ENCODE peak calls at places on chromosomes 12 and 14, in eight cellular contexts. N is WTC11, A is H9, U is GM23338, T is colonic mucosa, K is natural killer cell, O is cardiac fibroblast, Q is thyroid gland. R is an unnamed sample.

GRCh38 chr12:98754095-98754494 is 109.0 kb downstream of the APAF1 start:
- DNase-seq in N (no peak), A (no peak), U (no peak), T (no peak), K (no peak), O (peak; percentile 6), Q (no peak), R (no peak)

GRCh38 chr12:24821691-24822090 is 127.2 kb downstream of the BCAT1 start:
- DNase-seq in N (no peak), A (no peak), U (no peak), T (no peak), K (no peak), O (peak; percentile 39), Q (no peak), R (no peak)

GRCh38 chr12:93016752-93017350 is 87.8 kb upstream of the EEA1 start:
- DNase-seq in N (no peak), A (no peak), U (no peak), T (no peak), K (no peak), O (no peak), Q (no peak), R (no peak)

GRCh38 chr14:92603309-92604257 is 90.0 kb downstream of the RIN3 start:
- DNase-seq in N (no peak), A (no peak), U (peak; percentile 44), T (no peak), K (peak; percentile 49), O (peak; percentile 93), Q (peak; percentile 61), R (no peak)

GRCh38 chr14:54606178-54606577 is 39.2 kb downstream of the SAMD4A start:
- DNase-seq in N (peak; percentile 28), A (peak; percentile 60), U (peak; percentile 59), T (no peak), K (no peak), O (peak; percentile 72), Q (peak; percentile 7), R (no peak)

GRCh38 chr14:48341069-48341468 is 665.7 kb upstream of the MDGA2 start:
- DNase-seq in N (no peak), A (no peak), U (no peak), T (no peak), K (no peak), O (no peak), Q (no peak), R (no peak)

GRCh38 chr14:100735271-100735670 is 8.6 kb downstream of the DLK1 start:
- DNase-seq in N (no peak), A (peak; percentile 17), U (no peak), T (no peak), K (no peak), O (no peak), Q (no peak), R (peak; percentile 53)

GRCh38 chr12:130552483-130552996 is 163.6 kb downstream of the RIMBP2 start:
- DNase-seq in N (no peak), A (no peak), U (peak; percentile 8), T (no peak), K (no peak), O (no peak), Q (no peak), R (no peak)

GRCh38 chr14:24307575-24308341 is at the start of gene CIDEB:
- DNase-seq in N (peak; percentile 77), A (peak; percentile 68), U (peak; percentile 76), T (peak; percentile 87), K (no peak), O (peak; percentile 68), Q (peak; percentile 60), R (no peak)

GRCh38 chr14:73768107-73768506 is 53.9 kb upstream of the PNMA1 start:
- DNase-seq in N (no peak), A (no peak), U (no peak), T (no peak), K (no peak), O (no peak), Q (no peak), R (no peak)

GRCh38 chr12:54159140-54159539 is 29.6 kb downstream of the SMUG1 start:
- DNase-seq in N (peak; percentile 85), A (peak; percentile 97), U (peak; percentile 94), T (peak; percentile 27), K (no peak), O (no peak), Q (peak; percentile 19), R (no peak)

GRCh38 chr14:94796278-94796677 is 26.4 kb upstream of the GSC start:
- DNase-seq in N (no peak), A (no peak), U (no peak), T (no peak), K (no peak), O (no peak), Q (no peak), R (no peak)
- TF ChIP-seq CTCF in N (no peak), A (no peak), U (no peak), T (no peak), K (no peak), O (no peak), Q (no peak), R (no peak)

GRCh38 chr14:95476747-95477146 is 39.7 kb downstream of the SYNE3 start:
- DNase-seq in N (no peak), A (no peak), U (no peak), T (no peak), K (no peak), O (no peak), Q (no peak), R (no peak)
- TF ChIP-seq CTCF in N (no peak), A (no peak), U (no peak), T (no peak), K (no peak), O (no peak), Q (no peak), R (no peak)

DNA sequence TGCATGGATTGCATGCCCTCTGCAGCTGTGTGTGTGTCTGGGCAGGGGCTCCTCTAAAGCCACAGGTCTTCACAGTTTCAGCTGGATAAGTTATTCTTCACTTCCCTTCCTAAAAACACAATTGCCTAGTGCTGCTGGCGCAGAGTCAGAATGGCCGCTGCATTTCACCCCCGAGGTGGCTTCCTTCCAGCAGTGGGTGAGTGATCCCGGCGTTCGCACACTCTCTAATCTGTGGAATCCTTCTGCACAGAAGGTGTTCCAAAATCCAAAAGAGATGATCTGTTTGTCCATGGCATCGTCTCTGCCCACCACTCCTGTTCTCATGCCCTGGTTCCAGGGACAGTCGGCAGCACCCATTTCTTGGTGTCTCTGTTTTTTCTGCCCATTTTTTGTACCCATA is 340.7 kb downstream of the DPF3 start:
- DNase-seq in N (no peak), A (no peak), U (no peak), T (no peak), K (no peak), O (peak; percentile 36), Q (peak; percentile 73), R (no peak)
- TF ChIP-seq CTCF in N (no peak), A (no peak), U (no peak), T (no peak), K (no peak), O (no peak), Q (no peak), R (no peak)

DNA sequence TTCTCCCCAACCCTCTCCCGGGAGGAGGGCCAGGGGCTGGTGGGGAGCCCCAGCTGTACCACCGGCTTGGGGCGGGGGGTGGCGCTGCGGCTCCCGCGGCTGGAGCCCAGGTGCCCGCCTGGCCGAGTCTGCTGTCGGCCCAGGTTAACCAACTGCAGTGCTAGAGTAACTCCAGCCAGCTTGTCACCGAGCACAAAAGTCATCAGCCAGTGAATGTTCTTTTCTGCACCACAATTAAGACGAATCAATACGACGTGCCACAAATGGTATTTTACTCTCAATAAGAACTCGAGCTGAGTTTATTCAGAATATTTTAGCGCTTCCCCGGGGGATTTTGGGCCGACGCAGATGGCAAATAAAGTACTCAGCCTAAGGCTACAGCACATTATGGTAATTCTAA is 83.3 kb downstream of the BCL11B start:
- DNase-seq in N (peak; percentile 73), A (peak; percentile 77), U (peak; percentile 79), T (no peak), K (no peak), O (no peak), Q (no peak), R (peak; percentile 36)
- TF ChIP-seq CTCF in N (peak; percentile 48), A (peak; percentile 77), U (peak; percentile 78), T (no peak), K (no peak), O (no peak), Q (no peak), R (no peak)

GRCh38 chr14:34982421-34983147 is at the start of gene SRP54:
- DNase-seq in N (peak; percentile 100), A (peak; percentile 100), U (peak; percentile 100), T (peak; percentile 100), K (peak; percentile 99), O (peak; percentile 99), Q (peak; percentile 100), R (peak; percentile 100)
- TF ChIP-seq CTCF in N (no peak), A (peak; percentile 28), U (no peak), T (no peak), K (no peak), O (peak; percentile 36), Q (peak; percentile 35), R (peak; percentile 42)

GRCh38 chr14:105095236-105095805 is 30.1 kb upstream of the GPR132 start:
- DNase-seq in N (no peak), A (no peak), U (no peak), T (no peak), K (no peak), O (no peak), Q (no peak), R (peak; percentile 41)

GRCh38 chr14:105092124-105092911 is 27.1 kb upstream of the GPR132 start:
- DNase-seq in N (no peak), A (peak; percentile 52), U (peak; percentile 41), T (peak; percentile 82), K (no peak), O (peak; percentile 44), Q (peak; percentile 43), R (peak; percentile 68)

GRCh38 chr14:105092912-105093425 is 27.7 kb upstream of the GPR132 start:
- DNase-seq in N (no peak), A (peak; percentile 51), U (no peak), T (peak; percentile 59), K (peak; percentile 58), O (peak; percentile 73), Q (peak; percentile 68), R (peak; percentile 82)

GRCh38 chr14:105094193-105094907 is 29.1 kb upstream of the GPR132 start:
- DNase-seq in N (no peak), A (no peak), U (no peak), T (no peak), K (no peak), O (no peak), Q (no peak), R (peak; percentile 92)

DNA sequence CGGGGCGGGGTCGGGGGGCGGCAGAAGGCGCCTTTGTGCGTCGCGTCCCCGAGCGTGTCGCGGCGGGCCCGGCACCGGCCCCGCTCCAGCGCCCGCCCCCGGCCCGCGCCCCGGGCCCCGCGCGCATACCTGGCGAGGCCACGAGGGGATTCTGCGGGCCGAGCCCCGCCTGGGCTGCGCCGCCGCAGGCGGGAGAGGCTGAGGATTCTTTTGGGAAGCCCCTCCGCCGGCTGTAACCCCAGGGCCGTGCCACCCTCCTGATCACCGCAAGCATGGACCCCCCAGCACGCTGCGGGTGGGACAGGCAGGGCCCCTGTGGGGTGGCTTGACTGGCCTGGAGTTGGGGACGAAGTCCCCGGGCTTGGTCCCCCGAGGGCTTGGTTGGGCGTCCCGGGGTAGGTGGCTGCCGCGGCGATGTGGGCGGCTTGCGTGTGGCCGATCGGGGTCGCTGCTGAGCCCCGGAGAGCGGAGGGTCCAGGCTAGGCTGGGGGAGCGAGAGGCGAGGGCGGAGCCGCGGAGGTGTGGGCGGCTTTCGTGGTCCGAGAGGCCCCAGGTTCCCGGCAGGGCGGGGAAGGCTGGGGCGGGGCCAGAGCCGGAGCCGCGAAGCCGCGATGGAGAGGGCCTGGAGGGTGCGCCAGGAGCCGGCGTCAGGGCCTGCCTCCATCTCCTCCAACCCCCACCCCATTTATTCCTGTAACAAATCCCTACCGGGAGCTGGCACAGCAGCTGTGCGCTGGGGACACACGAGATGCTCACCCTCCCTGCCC is 28.4 kb upstream of the GPR132 start:
- DNase-seq in N (peak; percentile 94), A (peak; percentile 92), U (peak; percentile 94), T (peak; percentile 85), K (peak; percentile 61), O (peak; percentile 86), Q (peak; percentile 79), R (peak; percentile 92)
- TF ChIP-seq CTCF in N (peak; percentile 9), A (peak; percentile 81), U (peak; percentile 81), T (peak; percentile 28), K (peak; percentile 20), O (peak; percentile 26), Q (no peak), R (peak; percentile 81)

R was measured in chondrocyte.